ENCODE peak calls at places on chromosomes 11 and 22, in four cellular contexts. D is A549, J is GM23338, I is Panc1. V is an unnamed sample.

GRCh38 chr22:44037519-44038370 is 13.6 kb downstream of the PARVB start:
- DNase-seq in J (no peak), D (peak), I (peak), V (no peak)

GRCh38 chr11:34203377-34203801 is 98.0 kb downstream of the NAT10 start:
- DNase-seq in I (no peak), J (no peak), D (no peak), V (no peak)

GRCh38 chr11:15843309-15843857 is 513.0 kb downstream of the SOX6 start:
- DNase-seq in D (no peak), I (no peak), J (peak), V (no peak)

GRCh38 chr11:86069408-86070086 is 663 bp upstream of the PICALM start:
- DNase-seq in D (peak), J (peak), I (peak), V (peak)

GRCh38 chr22:39221999-39222686 is 22.6 kb downstream of the PDGFB start:
- DNase-seq in I (no peak), D (no peak), J (no peak), V (no peak)

GRCh38 chr11:19868281-19868821 is 155.7 kb downstream of the NAV2 start:
- DNase-seq in I (no peak), D (no peak), J (peak), V (no peak)

GRCh38 chr11:117484159-117484558 is 156.5 kb downstream of the CEP164 start:
- DNase-seq in D (no peak), I (no peak), J (no peak), V (no peak)

GRCh38 chr11:106828576-106828975 is 189.7 kb downstream of the GUCY1A2 start:
- DNase-seq in I (no peak), D (no peak), J (no peak), V (no peak)

GRCh38 chr11:8531312-8531711 is 62.7 kb downstream of the STK33 start:
- DNase-seq in J (peak), D (no peak), I (no peak), V (no peak)

GRCh38 chr11:60165538-60165937 is 17.3 kb downstream of the MS4A6A start:
- DNase-seq in D (no peak), I (no peak), J (no peak), V (no peak)

GRCh38 chr11:85137597-85137996 is 489.5 kb downstream of the DLG2 start:
- DNase-seq in I (no peak), J (no peak), D (no peak), V (no peak)

GRCh38 chr11:68706237-68706636 is 21.9 kb downstream of the GAL start:
- DNase-seq in I (no peak), J (peak), D (no peak), V (no peak)

GRCh38 chr11:84022221-84022620 is 736.1 kb upstream of the CCDC90B start:
- DNase-seq in I (no peak), J (peak), D (no peak), V (no peak)

GRCh38 chr22:23591203-23591791 is 11.2 kb upstream of the IGLL1 start:
- DNase-seq in I (peak), J (peak), D (peak), V (peak)

GRCh38 chr22:39240841-39241631 is 3.7 kb downstream of the PDGFB start:
- DNase-seq in I (peak), J (no peak), D (peak), V (no peak)

GRCh38 chr22:49235463-49236300 is 592.0 kb downstream of the BRD1 start:
- DNase-seq in D (peak), J (no peak), I (no peak), V (no peak)

GRCh38 chr11:72821221-72821919 is 7.2 kb downstream of the ATG16L2 start:
- DNase-seq in J (peak), I (no peak), D (no peak), V (no peak)

DNA sequence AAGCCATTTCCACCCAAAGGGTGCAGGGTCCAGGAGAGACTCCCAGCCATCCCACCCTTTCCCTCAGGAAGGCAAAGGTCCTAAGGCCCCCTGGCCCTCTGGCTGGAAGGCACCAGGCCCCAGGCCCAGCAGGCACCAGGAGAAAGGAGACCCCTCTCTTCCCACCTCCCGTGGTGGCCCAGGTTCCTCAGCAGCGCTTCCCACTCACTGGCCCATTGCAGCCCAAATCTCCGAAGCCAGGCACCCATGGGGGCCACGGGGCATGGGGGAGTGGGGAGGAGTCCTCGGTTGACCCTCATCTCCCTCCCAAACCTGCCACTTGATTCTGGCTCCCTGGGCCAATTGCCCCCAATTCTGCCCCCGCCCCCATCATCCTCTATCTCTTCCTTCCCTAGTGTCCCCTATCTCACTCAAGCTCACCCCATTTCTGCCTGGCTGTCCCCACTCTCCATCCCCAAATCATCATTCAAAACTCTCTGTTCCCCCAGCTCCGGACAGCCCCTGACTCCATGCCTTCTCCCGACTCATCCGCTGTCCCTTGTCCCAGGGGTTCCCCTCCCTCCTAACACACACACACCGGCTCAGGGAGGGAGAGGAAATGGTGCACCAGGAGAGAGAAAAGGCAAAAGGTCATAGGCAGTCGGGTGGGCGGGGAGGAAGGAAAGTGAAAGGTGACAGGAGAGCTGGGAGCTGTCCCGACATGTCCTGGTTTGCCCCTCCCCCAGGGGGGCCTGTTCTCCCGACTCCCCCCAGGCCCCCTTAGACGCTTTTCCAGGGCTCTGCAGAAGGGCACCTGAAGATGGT is 1.2 kb downstream of the LIF start:
- DNase-seq in I (no peak), J (peak), D (no peak), V (no peak)
- TF ChIP-seq REST in I (no peak), J (no peak), D (no peak), V (no peak)

DNA sequence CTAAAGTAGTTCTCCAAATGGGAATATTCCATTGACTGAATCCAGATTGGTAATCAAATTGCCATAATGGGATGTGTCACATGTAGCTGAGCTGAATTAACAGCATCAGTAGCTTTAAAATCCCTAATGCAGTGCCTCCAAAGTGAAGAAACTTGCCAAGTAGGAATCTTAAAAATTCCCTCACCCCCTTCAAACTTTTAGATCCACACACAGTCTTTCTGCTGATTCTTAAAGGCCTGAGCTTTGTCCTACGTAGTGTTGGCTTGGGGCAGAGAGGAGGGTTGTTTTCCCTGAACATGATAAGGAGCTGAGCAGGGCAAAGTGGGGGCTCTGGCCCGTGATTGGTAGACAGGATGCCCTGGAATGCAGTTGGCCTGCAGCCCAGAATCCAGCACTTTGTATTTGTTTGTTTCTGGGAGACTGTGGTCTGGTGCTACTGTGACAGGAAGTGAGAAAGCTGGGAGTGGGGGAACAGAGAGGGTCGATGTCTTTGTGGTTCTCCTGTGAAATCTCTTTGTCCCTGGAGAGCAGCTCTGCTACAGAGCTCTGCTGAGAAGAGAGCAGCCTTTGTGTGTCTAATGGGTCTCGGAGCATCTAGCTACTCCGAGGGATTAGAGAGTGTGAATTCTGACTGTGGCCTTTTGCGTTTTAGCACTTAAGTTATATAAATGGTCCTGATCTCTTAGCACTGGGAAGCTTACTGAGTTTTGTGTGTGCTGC is 16.9 kb downstream of the CTNND1 start:
- DNase-seq in D (peak), I (peak), J (peak), V (no peak)
- TF ChIP-seq REST in D (peak), I (no peak), J (no peak), V (no peak)

DNA sequence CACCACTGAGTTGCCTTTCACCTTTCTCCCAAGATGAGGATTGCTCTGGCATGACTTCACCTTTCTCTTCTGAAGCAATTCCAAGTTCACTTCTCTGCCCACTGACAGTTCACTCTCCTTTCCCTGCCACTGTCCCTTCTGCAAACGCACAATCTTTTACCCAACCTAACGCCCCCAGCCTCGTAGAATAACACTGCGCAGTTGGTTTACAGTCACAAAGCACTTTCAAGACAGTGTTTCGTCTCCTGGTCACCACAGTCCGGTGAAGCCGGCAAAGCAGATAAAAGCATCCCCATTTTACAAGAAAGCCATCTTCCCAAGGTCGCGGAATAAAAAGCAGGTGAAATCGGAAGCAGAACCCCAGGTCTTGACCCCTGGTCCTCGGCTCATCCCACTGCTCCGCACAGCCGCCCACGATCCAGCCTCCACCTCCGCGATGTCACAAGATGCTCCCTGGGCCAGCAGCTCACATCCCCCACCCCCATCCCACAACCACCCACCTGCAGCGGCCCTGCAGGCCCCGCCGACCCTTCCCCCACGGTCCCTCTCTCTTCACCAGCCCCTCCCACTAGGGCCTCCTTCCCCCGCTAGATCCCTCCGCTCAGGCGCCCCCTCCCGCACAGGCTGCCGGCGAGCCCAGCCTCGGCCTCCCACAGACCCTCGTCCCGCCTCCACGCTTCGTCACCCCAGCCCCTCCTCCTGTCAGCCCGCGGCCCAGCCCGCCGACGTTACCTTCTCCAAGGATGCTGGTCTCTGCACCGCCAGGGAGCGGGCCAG is 585 bp downstream of the PI4KA start:
- DNase-seq in J (peak), I (no peak), D (peak), V (peak)
- TF ChIP-seq REST in J (no peak), I (no peak), D (no peak), V (no peak)

DNA sequence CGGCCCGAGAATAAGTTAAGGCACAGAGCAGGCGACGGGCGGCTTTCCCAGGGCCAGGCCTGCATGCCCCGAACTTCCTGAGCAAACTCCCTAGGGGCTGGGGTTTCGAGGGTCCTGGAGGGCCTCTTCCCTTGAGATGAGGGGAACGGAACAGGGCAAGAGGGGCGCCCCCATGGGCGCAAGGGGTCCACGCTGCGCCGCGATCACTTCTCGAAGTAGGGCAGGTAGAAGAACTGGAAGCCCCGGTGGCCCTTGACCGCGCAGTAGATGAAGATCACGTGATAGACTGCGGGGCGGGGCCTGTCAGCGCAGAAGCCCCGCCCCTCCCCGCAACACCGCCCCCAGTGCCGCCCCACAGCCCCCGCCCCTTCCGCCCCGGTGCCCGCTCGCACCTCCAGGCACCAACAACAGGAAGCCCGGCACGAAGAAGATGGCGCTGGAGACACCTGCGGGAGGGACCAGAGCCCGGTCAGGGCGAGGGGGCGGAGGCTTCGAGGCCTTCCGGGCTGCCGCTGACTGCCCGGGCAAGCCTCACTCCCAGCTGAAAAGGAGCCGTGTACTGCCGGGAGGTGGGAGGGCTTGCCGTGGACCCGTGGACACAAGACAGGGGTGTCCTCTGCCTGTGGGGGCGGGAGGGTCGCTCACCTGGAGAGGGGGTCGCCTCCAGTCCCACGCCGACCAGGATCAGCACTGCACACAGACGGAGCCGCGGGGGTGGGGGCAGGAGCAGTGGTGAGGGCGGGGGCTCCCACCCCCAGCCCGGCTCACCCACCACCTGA is 4.5 kb downstream of the TMEM134 start:
- DNase-seq in I (no peak), D (peak), J (peak), V (peak)
- TF ChIP-seq REST in I (no peak), D (no peak), J (no peak), V (peak)

GRCh38 chr22:36415415-36416168 is 27.8 kb upstream of the MYH9 start:
- DNase-seq in J (peak), D (peak), I (no peak), V (no peak)

GRCh38 chr22:36417281-36417686 is 29.5 kb upstream of the MYH9 start:
- DNase-seq in J (peak), D (no peak), I (no peak), V (no peak)

GRCh38 chr22:36422287-36423014 is 34.7 kb upstream of the MYH9 start:
- DNase-seq in D (no peak), J (no peak), I (no peak), V (no peak)

GRCh38 chr22:36419912-36420882 is 32.4 kb upstream of the MYH9 start:
- DNase-seq in I (no peak), J (no peak), D (no peak), V (no peak)

GRCh38 chr22:36419177-36419911 is 31.6 kb upstream of the MYH9 start:
- DNase-seq in J (peak), D (no peak), I (no peak), V (peak)
- TF ChIP-seq REST in J (no peak), D (no peak), I (no peak), V (no peak)

GRCh38 chr22:21970800-21971617 is 11.6 kb downstream of the TOP3B start:
- DNase-seq in J (no peak), I (no peak), D (no peak), V (no peak)
- TF ChIP-seq REST in J (no peak), I (no peak), D (no peak), V (no peak)

GRCh38 chr11:58905141-58905715 is 34.1 kb upstream of the GLYATL1 start:
- DNase-seq in D (no peak), J (peak), I (no peak), V (no peak)

GRCh38 chr11:58900479-58901420 is 38.5 kb upstream of the GLYATL1 start:
- DNase-seq in J (peak), D (peak), I (peak), V (peak)

GRCh38 chr11:58902881-58903280 is 36.4 kb upstream of the GLYATL1 start:
- DNase-seq in I (no peak), D (no peak), J (no peak), V (no peak)

GRCh38 chr11:58907780-58908179 is 31.5 kb upstream of the GLYATL1 start:
- DNase-seq in D (no peak), I (no peak), J (no peak), V (no peak)

DNA sequence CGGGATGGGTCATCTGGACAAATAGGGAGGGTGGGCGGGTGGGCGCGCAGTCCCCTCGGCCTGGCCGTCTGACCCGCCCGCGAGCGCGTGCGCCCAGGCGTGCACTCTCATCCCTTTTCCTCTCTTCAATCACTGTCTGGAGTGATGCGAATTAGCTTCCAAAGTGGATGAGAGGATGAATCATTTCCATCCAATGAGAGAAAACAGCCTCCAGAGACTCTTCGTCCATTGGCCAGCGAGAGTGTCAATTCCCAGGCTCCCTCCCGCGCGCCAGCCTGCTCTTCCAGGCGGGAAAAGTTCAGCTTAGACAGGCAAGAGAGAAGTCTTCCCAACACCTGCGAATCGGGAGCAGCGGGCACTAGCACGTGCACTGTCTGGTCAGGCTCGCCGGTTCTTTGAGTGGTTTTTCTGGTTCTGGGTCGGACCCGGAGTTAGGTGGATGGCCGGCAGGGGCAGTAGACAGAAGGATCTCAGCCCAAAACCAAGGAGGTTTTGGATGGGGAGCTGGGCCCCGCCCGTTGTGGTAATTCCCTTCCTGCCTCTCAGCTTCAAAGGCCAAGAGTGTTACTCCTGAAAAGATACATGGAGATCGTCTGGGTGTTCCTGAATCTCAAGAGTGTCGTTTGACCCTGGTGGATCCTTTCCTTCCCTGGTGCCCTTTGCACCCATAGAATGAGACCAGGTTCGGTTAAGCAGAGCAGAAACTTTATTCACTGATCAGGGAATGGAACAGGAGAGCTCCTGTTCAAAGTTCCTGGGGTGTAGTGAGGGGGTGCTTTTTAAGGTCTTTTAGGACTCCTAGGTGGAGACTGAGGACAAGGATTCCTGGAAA is 33.4 kb upstream of the GLYATL1 start:
- DNase-seq in I (no peak), D (peak), J (peak), V (no peak)
- TF ChIP-seq REST in I (no peak), D (no peak), J (no peak), V (no peak)

DNA sequence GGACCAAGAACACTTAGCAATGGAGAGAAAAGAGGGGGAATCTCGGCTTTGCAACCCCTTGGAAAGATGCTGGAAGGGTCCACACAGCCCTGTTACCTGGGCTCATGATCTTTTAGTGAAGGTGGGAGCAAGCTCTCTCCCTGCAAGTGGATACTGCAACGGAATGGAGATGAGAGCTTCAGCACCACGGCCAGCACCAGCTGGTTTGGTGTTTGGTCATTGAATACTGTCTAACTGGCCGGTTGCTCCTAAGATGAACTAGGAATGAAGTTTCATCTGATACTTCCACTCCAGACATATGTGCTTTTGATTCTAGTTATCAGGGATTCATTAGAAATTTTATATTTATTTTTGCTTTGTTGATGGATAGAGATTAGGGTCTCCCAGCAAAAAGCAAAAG is 16.3 kb downstream of the HTR3A start:
- DNase-seq in J (peak), D (no peak), I (no peak), V (no peak)
- TF ChIP-seq REST in J (peak), D (peak), I (peak), V (peak)

GRCh38 chr11:120336641-120337132 is 474 bp downstream of the ARHGEF12 start:
- DNase-seq in I (no peak), D (peak), J (peak), V (no peak)
- TF ChIP-seq REST in I (no peak), D (no peak), J (no peak), V (no peak)

V was measured in HL-60.